ENCODE peak calls at places on chromosomes 2 and 18, in eight cellular contexts. T is A673; J is endothelial cell; S is retinal pigment epithelial cell; I is psoas muscle; W is K562; E is mesothelial cell of epicardium; A is CD8-positive, alpha-beta T cell. V is an unnamed sample.

GRCh38 chr2:149679286-149679685 is 91.7 kb upstream of the MMADHC start:
- DNase-seq in J (no peak), T (no peak), W (no peak), E (no peak), S (no peak), I (no peak), A (no peak), V (no peak)

GRCh38 chr2:70242552-70242951 is 5.9 kb downstream of the TIA1 start:
- DNase-seq in T (no peak), J (no peak), S (no peak), A (no peak), E (no peak), I (no peak), W (no peak), V (no peak)

GRCh38 chr2:38075436-38076249 is at the start of gene CYP1B1:
- DNase-seq in E (no peak), J (no peak), A (no peak), T (no peak), W (no peak), S (no peak), I (peak), V (no peak)

GRCh38 chr2:202491514-202491913 is 115.4 kb downstream of the BMPR2 start:
- DNase-seq in T (no peak), E (no peak), S (no peak), J (no peak), I (no peak), W (no peak), A (no peak), V (no peak)

GRCh38 chr18:39599251-39599650 is 2033.7 kb upstream of the CELF4 start:
- DNase-seq in J (no peak), A (no peak), I (no peak), W (no peak), E (no peak), T (no peak), S (no peak), V (no peak)

GRCh38 chr18:69795785-69796184 is 151.9 kb downstream of the CD226 start:
- DNase-seq in T (no peak), S (no peak), J (no peak), E (no peak), A (no peak), W (no peak), I (no peak), V (no peak)

GRCh38 chr18:76130845-76131244 is 364.2 kb downstream of the ZNF516 start:
- DNase-seq in W (no peak), T (no peak), J (no peak), I (peak), A (no peak), S (no peak), E (no peak), V (no peak)

GRCh38 chr2:119702918-119703401 is 24.0 kb downstream of the TMEM177 start:
- DNase-seq in J (peak), A (peak), E (no peak), I (peak), T (peak), S (no peak), W (peak), V (peak)

GRCh38 chr2:88190808-88191721 is 20.9 kb downstream of the THNSL2 start:
- DNase-seq in T (peak), S (no peak), E (no peak), W (peak), A (no peak), I (no peak), J (peak), V (no peak)

GRCh38 chr2:232479341-232480200 is 8.1 kb downstream of the ECEL1 start:
- DNase-seq in W (no peak), I (peak), S (no peak), T (no peak), A (no peak), J (no peak), E (no peak), V (peak)

GRCh38 chr18:49178736-49179135 is 228.0 kb upstream of the SMAD7 start:
- DNase-seq in J (peak), W (peak), T (peak), I (no peak), S (no peak), A (no peak), E (no peak), V (no peak)

GRCh38 chr2:43708178-43708577 is 31.9 kb upstream of the C1GALT1C1L start:
- DNase-seq in I (no peak), E (no peak), S (no peak), J (no peak), T (no peak), A (no peak), W (no peak), V (no peak)

GRCh38 chr2:157857881-157858280 is 18.2 kb downstream of the ACVR1 start:
- DNase-seq in T (no peak), A (no peak), S (no peak), J (no peak), I (no peak), W (no peak), E (no peak), V (no peak)

GRCh38 chr2:101697794-101698418 is 399 bp downstream of the MAP4K4 start:
- DNase-seq in T (no peak), E (no peak), S (no peak), I (peak), W (peak), A (no peak), J (peak), V (no peak)

GRCh38 chr2:151156943-151157705 is 104.5 kb downstream of the RBM43 start:
- DNase-seq in S (no peak), I (no peak), A (no peak), T (no peak), W (no peak), E (no peak), J (no peak), V (no peak)

GRCh38 chr2:26011609-26011989 is 22.3 kb upstream of the RAB10 start:
- DNase-seq in T (no peak), W (no peak), A (no peak), S (no peak), J (no peak), E (no peak), I (no peak), V (no peak)

GRCh38 chr2:217515615-217516309 is 487.0 kb downstream of the TNS1 start:
- DNase-seq in T (no peak), W (no peak), S (no peak), J (no peak), A (no peak), E (no peak), I (no peak), V (no peak)

GRCh38 chr2:229057997-229058553 is 213.0 kb downstream of the PID1 start:
- DNase-seq in A (no peak), T (peak), J (no peak), E (no peak), W (no peak), S (no peak), I (no peak), V (no peak)

GRCh38 chr2:84741182-84741822 is 139.6 kb downstream of the TRABD2A start:
- DNase-seq in J (no peak), S (peak), A (peak), T (peak), I (no peak), E (no peak), W (no peak), V (no peak)

GRCh38 chr2:231820786-231821303 is 34.6 kb downstream of the COPS7B start:
- DNase-seq in S (no peak), E (no peak), A (no peak), I (no peak), J (no peak), W (no peak), T (no peak), V (no peak)

GRCh38 chr2:69196327-69197117 is 183.5 kb downstream of the ANTXR1 start:
- DNase-seq in S (no peak), W (no peak), J (no peak), E (no peak), I (no peak), A (no peak), T (no peak), V (no peak)

GRCh38 chr2:197137826-197138480 is 172.6 kb downstream of the ANKRD44 start:
- DNase-seq in I (no peak), A (no peak), T (no peak), J (no peak), W (no peak), E (no peak), S (no peak), V (no peak)

GRCh38 chr2:83368916-83369315 is 1090.2 kb downstream of the SUCLG1 start:
- DNase-seq in W (no peak), E (no peak), T (no peak), S (no peak), J (no peak), I (no peak), A (no peak), V (no peak)

GRCh38 chr2:88003074-88003755 is 13.1 kb downstream of the RNU2-63P start:
- DNase-seq in A (no peak), W (no peak), J (peak), I (no peak), S (no peak), E (no peak), T (no peak), V (no peak)

GRCh38 chr2:101463885-101464653 is 10.8 kb downstream of the RFX8 start:
- DNase-seq in W (no peak), J (peak), T (peak), I (no peak), E (no peak), A (no peak), S (no peak), V (peak)

GRCh38 chr2:160736148-160736547 is 242.5 kb upstream of the RBMS1 start:
- DNase-seq in J (no peak), W (no peak), A (no peak), E (no peak), I (no peak), T (no peak), S (no peak), V (no peak)

GRCh38 chr2:69581774-69582581 is 61.6 kb downstream of the AAK1 start:
- DNase-seq in J (no peak), T (peak), I (no peak), E (no peak), W (no peak), A (no peak), S (no peak), V (no peak)

GRCh38 chr2:63863707-63864106 is 22.0 kb downstream of the UGP2 start:
- DNase-seq in J (no peak), A (no peak), T (no peak), S (no peak), E (no peak), W (no peak), I (no peak), V (no peak)

GRCh38 chr2:11482473-11483031 is 16.6 kb upstream of the E2F6 start:
- DNase-seq in E (no peak), S (no peak), A (no peak), I (peak), T (no peak), J (peak), W (no peak), V (no peak)

GRCh38 chr18:37674570-37674969 is 109.0 kb upstream of the CELF4 start:
- DNase-seq in A (no peak), I (no peak), S (no peak), W (no peak), T (no peak), E (no peak), J (no peak), V (no peak)

GRCh38 chr2:120599656-120600055 is 136.0 kb upstream of the GLI2 start:
- DNase-seq in A (no peak), J (no peak), T (no peak), I (peak), W (no peak), S (no peak), E (no peak), V (no peak)

GRCh38 chr2:1010373-1011017 is 59.8 kb downstream of the SNTG2 start:
- DNase-seq in S (no peak), T (peak), I (no peak), E (no peak), A (no peak), W (no peak), J (no peak), V (no peak)

GRCh38 chr18:24369420-24369819 is 28.2 kb downstream of the OSBPL1A start:
- DNase-seq in E (no peak), J (no peak), W (no peak), I (no peak), A (no peak), T (no peak), S (no peak), V (no peak)

GRCh38 chr2:1769703-1770422 is 25.5 kb upstream of the PXDN start:
- DNase-seq in W (peak), E (peak), T (peak), A (peak), J (peak), S (no peak), I (peak), V (no peak)

GRCh38 chr18:1050012-1050657 is 145.5 kb downstream of the ADCYAP1 start:
- DNase-seq in A (no peak), J (no peak), E (no peak), I (no peak), W (peak), T (no peak), S (no peak), V (no peak)

GRCh38 chr18:67232991-67233390 is 283.5 kb downstream of the DSEL start:
- DNase-seq in I (no peak), W (no peak), A (no peak), E (no peak), J (no peak), T (no peak), S (no peak), V (no peak)

GRCh38 chr2:162636206-162636728 is 202.3 kb downstream of the KCNH7 start:
- DNase-seq in E (no peak), I (no peak), S (peak), W (no peak), J (no peak), A (no peak), T (no peak), V (no peak)

GRCh38 chr2:31555967-31556706 is 24.6 kb downstream of the SRD5A2 start:
- DNase-seq in J (no peak), S (no peak), E (no peak), I (no peak), W (no peak), A (no peak), T (no peak), V (no peak)
- TF ChIP-seq CTCF in J (no peak), S (no peak), E (no peak), I (no peak), W (no peak), A (no peak), T (no peak), V (no peak)

DNA sequence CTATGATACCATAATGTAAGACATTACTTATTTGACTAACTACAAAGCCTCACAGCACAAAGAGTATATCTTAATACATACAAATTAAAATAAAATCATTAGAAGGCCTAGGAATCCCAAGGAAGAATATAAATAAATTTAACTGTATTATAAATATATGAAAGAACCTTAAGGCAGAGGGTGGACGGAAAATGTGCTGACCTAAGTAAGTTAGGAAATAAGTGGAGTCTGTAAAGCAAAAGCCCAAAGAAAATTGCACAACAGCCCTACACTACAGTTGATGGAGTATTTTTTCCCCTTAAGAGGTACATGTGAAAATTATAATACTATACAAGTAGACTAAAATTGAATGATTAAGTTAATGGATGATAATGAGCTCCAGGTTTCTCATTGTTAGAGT is 710.1 kb downstream of the NR4A2 start:
- DNase-seq in T (no peak), W (no peak), S (no peak), E (no peak), A (no peak), I (no peak), J (no peak), V (no peak)
- TF ChIP-seq CTCF in T (no peak), W (no peak), S (no peak), E (no peak), A (no peak), I (no peak), J (no peak), V (no peak)

DNA sequence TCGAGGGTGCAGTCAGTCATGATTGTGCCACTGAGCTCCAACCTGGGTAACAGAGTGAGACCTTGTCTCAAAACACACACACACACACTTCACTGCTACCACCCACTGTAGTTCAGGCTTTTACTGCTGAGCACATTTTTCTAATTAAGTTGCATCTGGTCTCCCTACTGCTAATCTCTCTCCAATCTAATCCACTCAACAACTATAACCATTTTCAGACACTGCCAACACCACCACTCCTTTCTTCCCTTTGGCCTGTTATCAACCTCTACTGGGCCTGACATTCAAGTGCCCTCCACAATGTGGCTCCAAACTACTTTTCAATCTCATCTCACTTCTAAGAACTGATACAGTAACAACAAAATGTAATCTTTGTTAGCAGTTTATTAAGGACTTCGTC is 44.8 kb downstream of the RMP24 start:
- DNase-seq in J (no peak), S (no peak), A (no peak), I (no peak), T (peak), E (no peak), W (no peak), V (no peak)
- TF ChIP-seq CTCF in J (no peak), S (no peak), A (no peak), I (no peak), T (no peak), E (no peak), W (no peak), V (no peak)

GRCh38 chr2:74091391-74091790 is 56.3 kb downstream of the BOLA3 start:
- DNase-seq in I (no peak), J (no peak), S (no peak), E (no peak), W (no peak), T (no peak), A (no peak), V (no peak)

GRCh38 chr2:74094291-74094690 is 53.4 kb downstream of the BOLA3 start:
- DNase-seq in I (no peak), J (no peak), T (no peak), A (no peak), S (no peak), W (no peak), E (no peak), V (no peak)

GRCh38 chr2:74092236-74092635 is 55.5 kb downstream of the BOLA3 start:
- DNase-seq in W (no peak), T (no peak), S (no peak), I (no peak), J (no peak), E (no peak), A (no peak), V (no peak)

GRCh38 chr2:74093840-74094239 is 53.9 kb downstream of the BOLA3 start:
- DNase-seq in W (no peak), S (no peak), J (no peak), A (no peak), E (no peak), T (no peak), I (no peak), V (no peak)

GRCh38 chr2:74093426-74093825 is 54.3 kb downstream of the BOLA3 start:
- DNase-seq in W (no peak), J (no peak), I (no peak), S (no peak), E (no peak), A (no peak), T (no peak), V (no peak)
- TF ChIP-seq CTCF in W (no peak), J (no peak), I (no peak), S (no peak), E (no peak), A (no peak), T (no peak), V (no peak)

DNA sequence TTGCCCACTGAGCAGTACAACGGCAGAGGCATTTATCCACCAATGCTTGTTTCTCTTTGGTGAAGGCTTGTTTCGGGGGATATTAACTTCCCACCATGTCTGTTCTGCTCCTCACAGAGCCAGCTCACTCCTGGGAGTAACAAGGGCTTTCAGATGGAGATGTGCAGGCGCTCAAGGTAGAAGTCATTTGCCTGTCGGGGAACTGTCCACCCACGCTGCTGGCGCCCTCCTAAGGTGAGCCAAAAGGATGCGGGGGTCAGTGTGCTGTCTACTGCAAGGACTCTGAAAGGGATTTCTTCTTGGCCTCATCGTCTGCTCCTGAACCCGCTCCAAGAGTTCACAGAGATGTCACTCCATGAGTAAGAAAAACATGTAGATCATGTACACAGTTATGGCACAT is 57.0 kb upstream of the CYRIA start:
- DNase-seq in A (no peak), S (no peak), J (peak), T (no peak), I (no peak), E (no peak), W (no peak), V (no peak)
- TF ChIP-seq CTCF in A (no peak), S (no peak), J (no peak), T (peak), I (peak), E (no peak), W (peak), V (peak)

GRCh38 chr2:76073992-76074604 is 363.4 kb upstream of the GCFC2 start:
- DNase-seq in T (no peak), E (no peak), A (no peak), S (no peak), J (no peak), W (no peak), I (no peak), V (no peak)
- TF ChIP-seq CTCF in T (no peak), E (no peak), A (no peak), S (no peak), J (no peak), W (no peak), I (no peak), V (no peak)

V was measured in CD14-positive monocyte.